ENCODE peak calls at places on chromosome 13, in eight cellular contexts. A is stimulated activated CD8-positive, alpha-beta memory T cell treated with anti-CD3 and anti-CD28 coated beads, Interleukin-4, amount 100 ng/mL, for 48 hours; R is NAMALWA; K is activated CD4-positive, alpha-beta T cell treated with anti-CD3 and anti-CD28 coated beads, Interleukin-2, amount 10 ng/mL, durations not matched to agents 7 days and 5 days; N is AML-193; M is dermis blood vessel endothelial cell; V is fibroblast of lung; S is NCI-H2029 treated with DMSO at 0.1 percent for 48 hours. P is an unnamed sample.

GRCh38 chr13:39047560-39047959 is 9.3 kb downstream of the NHLRC3 start:
- DNase-seq in A (no peak), R (no peak), K (no peak), N (no peak), M (no peak), V (no peak), S (no peak), P (peak; percentile 55)

GRCh38 chr13:108322206-108322824 is 52.8 kb downstream of the TNFSF13B start:
- DNase-seq in A (no peak), R (peak; percentile 70), K (peak; percentile 27), N (peak; percentile 84), M (peak; percentile 66), V (peak; percentile 33), S (peak; percentile 22), P (peak; percentile 62)

GRCh38 chr13:52842440-52842839 is 6.0 kb downstream of the PCDH8 start:
- DNase-seq in A (no peak), R (no peak), K (no peak), N (no peak), M (no peak), V (no peak), S (no peak), P (no peak)

GRCh38 chr13:106859505-106859904 is 291.6 kb upstream of the ARGLU1 start:
- DNase-seq in A (no peak), R (no peak), K (no peak), N (no peak), M (no peak), V (no peak), S (no peak), P (no peak)

GRCh38 chr13:43757266-43757665 is 29.5 kb downstream of the ENOX1 start:
- DNase-seq in A (no peak), R (no peak), K (no peak), N (no peak), M (no peak), V (no peak), S (no peak), P (no peak)

GRCh38 chr13:55517312-55517711 is 1623.4 kb upstream of the PRR20A start:
- DNase-seq in A (no peak), R (peak; percentile 41), K (no peak), N (no peak), M (no peak), V (no peak), S (no peak), P (no peak)

GRCh38 chr13:38752726-38753125 is 65.8 kb downstream of the FREM2 start:
- DNase-seq in A (no peak), R (no peak), K (no peak), N (no peak), M (no peak), V (no peak), S (no peak), P (no peak)

GRCh38 chr13:64525687-64526086 is 2704.4 kb downstream of the PCDH9 start:
- DNase-seq in A (no peak), R (no peak), K (no peak), N (no peak), M (no peak), V (no peak), S (no peak), P (no peak)

GRCh38 chr13:38386421-38386820 is 36.8 kb downstream of the UFM1 start:
- DNase-seq in A (no peak), R (no peak), K (no peak), N (no peak), M (no peak), V (peak; percentile 27), S (no peak), P (no peak)

GRCh38 chr13:98363326-98363725 is 186.3 kb upstream of the RNF113B start:
- DNase-seq in A (no peak), R (no peak), K (no peak), N (no peak), M (no peak), V (no peak), S (no peak), P (no peak)

GRCh38 chr13:29583073-29583785 is 12.3 kb downstream of the SLC7A1 start:
- DNase-seq in A (no peak), R (no peak), K (no peak), N (no peak), M (no peak), V (peak; percentile 91), S (no peak), P (no peak)

GRCh38 chr13:101773062-101773461 is 320.6 kb downstream of the ITGBL1 start:
- DNase-seq in A (no peak), R (no peak), K (no peak), N (no peak), M (peak; percentile 15), V (no peak), S (no peak), P (no peak)

GRCh38 chr13:79079351-79079839 is 326.7 kb downstream of the RBM26 start:
- DNase-seq in A (no peak), R (no peak), K (no peak), N (no peak), M (no peak), V (no peak), S (no peak), P (no peak)

GRCh38 chr13:36131215-36131930 is at the start of gene DCLK1:
- DNase-seq in A (no peak), R (no peak), K (no peak), N (no peak), M (no peak), V (peak; percentile 43), S (no peak), P (peak; percentile 68)

GRCh38 chr13:31261241-31261640 is 61.5 kb downstream of the B3GLCT start:
- DNase-seq in A (no peak), R (no peak), K (no peak), N (no peak), M (no peak), V (no peak), S (no peak), P (no peak)

P was measured in A673.